ENCODE peak calls at places on chromosomes 13 and 19, in four cellular contexts. E, M, N and P are unnamed samples.
A peak's percentile ranks its signal among the peaks of the same experiment; 100 is the strongest.

GRCh38 chr19:5973376-5973775 is 4.6 kb downstream of the RANBP3 start:
- DNase-seq in E (no peak), M (no peak), N (no peak), P (no peak)

GRCh38 chr13:44212633-44213387 is 160.8 kb upstream of the SERP2 start:
- DNase-seq in E (no peak), M (no peak), N (no peak), P (no peak)

GRCh38 chr13:76609643-76610042 is 276.6 kb downstream of the KCTD12 start:
- DNase-seq in E (no peak), M (no peak), N (no peak), P (no peak)

GRCh38 chr13:29956771-29957170 is 106.4 kb upstream of the UBL3 start:
- DNase-seq in E (no peak), M (no peak), N (no peak), P (no peak)

GRCh38 chr13:27481766-27482165 is 31.4 kb upstream of the MTIF3 start:
- DNase-seq in E (no peak), M (no peak), N (peak; percentile 23), P (no peak)

GRCh38 chr19:36973021-36973843 is 57.1 kb downstream of the ZNF568 start:
- DNase-seq in E (peak; percentile 44), M (peak; percentile 89), N (peak; percentile 86), P (peak; percentile 88)

GRCh38 chr19:52946322-52947310 is 16.1 kb downstream of the ZNF816 start:
- DNase-seq in E (no peak), M (peak; percentile 18), N (no peak), P (no peak)

GRCh38 chr13:72463561-72463960 is 263.9 kb downstream of the MZT1 start:
- DNase-seq in E (no peak), M (no peak), N (no peak), P (no peak)

GRCh38 chr13:94329277-94329676 is 150.2 kb downstream of the DCT start:
- DNase-seq in E (no peak), M (no peak), N (no peak), P (no peak)

GRCh38 chr19:10971107-10971715 is 10.4 kb downstream of the SMARCA4 start:
- DNase-seq in E (no peak), M (no peak), N (no peak), P (no peak)

GRCh38 chr19:30882411-30883005 is 466.7 kb downstream of the TSHZ3 start:
- DNase-seq in E (no peak), M (no peak), N (no peak), P (no peak)

GRCh38 chr19:2726160-2726855 is 5.1 kb upstream of the DIRAS1 start:
- DNase-seq in E (no peak), M (no peak), N (no peak), P (no peak)

GRCh38 chr19:18650048-18650435 is 13.2 kb downstream of the KLHL26 start:
- DNase-seq in E (no peak), M (peak; percentile 63), N (peak; percentile 27), P (peak; percentile 80)

GRCh38 chr19:10262771-10263170 is 8.1 kb upstream of the ICAM1 start:
- DNase-seq in E (no peak), M (no peak), N (no peak), P (no peak)

GRCh38 chr13:110506859-110507566 is 54.5 kb downstream of the RAB20 start:
- DNase-seq in E (no peak), M (peak; percentile 71), N (no peak), P (peak; percentile 87)

GRCh38 chr13:24233351-24233901 is 72.9 kb downstream of the SPATA13 start:
- DNase-seq in E (no peak), M (no peak), N (no peak), P (no peak)

GRCh38 chr19:46256855-46257254 is 27.3 kb downstream of the IGFL1 start:
- DNase-seq in E (no peak), M (no peak), N (no peak), P (no peak)

GRCh38 chr13:51862965-51863364 is 1.2 kb downstream of the CCDC70 start:
- DNase-seq in E (no peak), M (no peak), N (no peak), P (no peak)

GRCh38 chr19:2254052-2254872 is 2.0 kb downstream of the JSRP1 start:
- DNase-seq in E (no peak), M (no peak), N (no peak), P (no peak)

GRCh38 chr19:44059229-44059628 is 7.4 kb downstream of the ZNF223 start:
- DNase-seq in E (no peak), M (no peak), N (no peak), P (no peak)

GRCh38 chr19:46784262-46785053 is 3.9 kb downstream of the SLC1A5 start:
- DNase-seq in E (no peak), M (peak; percentile 43), N (peak; percentile 26), P (peak; percentile 80)

GRCh38 chr13:31044658-31045620 is 112.5 kb downstream of the TEX26 start:
- DNase-seq in E (no peak), M (no peak), N (no peak), P (no peak)

GRCh38 chr13:61777281-61777680 is 361.6 kb upstream of the PCDH20 start:
- DNase-seq in E (no peak), M (no peak), N (no peak), P (no peak)

GRCh38 chr19:28201462-28201943 is 1011.4 kb downstream of the UQCRFS1 start:
- DNase-seq in E (no peak), M (no peak), N (no peak), P (no peak)

GRCh38 chr19:28196961-28197360 is 1016.0 kb downstream of the UQCRFS1 start:
- DNase-seq in E (no peak), M (no peak), N (no peak), P (no peak)

DNA sequence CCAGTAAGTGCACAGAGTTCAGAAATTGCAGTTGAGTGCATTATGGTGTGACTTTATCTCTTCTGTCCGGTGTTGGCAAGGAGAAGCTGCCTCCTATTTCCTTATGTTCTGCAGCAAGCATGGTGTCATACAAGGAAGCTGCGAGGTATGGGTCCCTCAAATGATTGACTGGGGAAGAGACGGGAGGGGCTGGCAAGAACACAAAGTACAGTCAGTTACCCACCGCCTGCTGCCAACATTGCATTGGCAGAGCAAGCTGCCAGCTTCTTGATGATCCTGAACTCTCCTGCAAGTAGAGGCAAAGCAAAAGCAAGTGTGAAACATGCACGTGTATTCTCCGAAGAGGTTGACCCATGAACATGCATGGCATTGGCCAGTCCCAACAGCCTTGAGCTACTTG is 1013.6 kb downstream of the UQCRFS1 start:
- DNase-seq in E (no peak), M (no peak), N (no peak), P (no peak)
- H3K9me3 ChIP-seq in E (no peaks in the 10 kb centered on the region), M (no peaks in the 10 kb centered on the region), N (no peaks in the 10 kb centered on the region), P (no peaks in the 10 kb centered on the region)

GRCh38 chr19:1249298-1249989 is 1.1 kb downstream of the MIDN start:
- DNase-seq in E (peak; percentile 79), M (peak; percentile 94), N (peak; percentile 96), P (peak; percentile 96)

GRCh38 chr19:1248454-1249297 is at the start of gene MIDN:
- DNase-seq in E (no peak), M (peak; percentile 89), N (peak; percentile 89), P (peak; percentile 91)

GRCh38 chr19:1250374-1251232 is 2.2 kb downstream of the MIDN start:
- DNase-seq in E (no peak), M (no peak), N (peak; percentile 74), P (peak; percentile 85)

GRCh38 chr19:1251233-1251502 is 2.8 kb downstream of the MIDN start:
- DNase-seq in E (no peak), M (no peak), N (peak; percentile 78), P (peak; percentile 87)

GRCh38 chr19:1249990-1250298 is 1.6 kb downstream of the MIDN start:
- DNase-seq in E (no peak), M (no peak), N (no peak), P (no peak)
- H3K36me3 ChIP-seq in E (peaks cover 10% of the 10 kb centered on the region), M (peaks cover 3% of the 10 kb centered on the region), N (peaks cover 26% of the 10 kb centered on the region), P (peaks cover 34% of the 10 kb centered on the region)

GRCh38 chr13:59690857-59691500 is 472.7 kb downstream of the DIAPH3 start:
- DNase-seq in E (no peak), M (no peak), N (no peak), P (no peak)

GRCh38 chr13:59691501-59692066 is 472.1 kb downstream of the DIAPH3 start:
- DNase-seq in E (no peak), M (no peak), N (no peak), P (no peak)

GRCh38 chr13:59684105-59684504 is 479.6 kb downstream of the DIAPH3 start:
- DNase-seq in E (no peak), M (no peak), N (no peak), P (no peak)

GRCh38 chr13:59689057-59689456 is 474.7 kb downstream of the DIAPH3 start:
- DNase-seq in E (no peak), M (no peak), N (no peak), P (no peak)

GRCh38 chr13:59687028-59687427 is 476.7 kb downstream of the DIAPH3 start:
- DNase-seq in E (no peak), M (no peak), N (no peak), P (no peak)
- H3K4me3 ChIP-seq in E (no peak overlapping the region), M (no peak overlapping the region), N (no peak overlapping the region), P (no peak overlapping the region)

GRCh38 chr19:15532779-15533521 is 24.6 kb downstream of the CYP4F22 start:
- DNase-seq in E (no peak), M (no peak), N (no peak), P (no peak)

GRCh38 chr19:15539638-15540037 is 31.3 kb downstream of the CYP4F22 start:
- DNase-seq in E (no peak), M (no peak), N (no peak), P (no peak)

GRCh38 chr19:15538774-15539173 is 30.4 kb downstream of the CYP4F22 start:
- DNase-seq in E (no peak), M (no peak), N (no peak), P (no peak)

GRCh38 chr19:15534957-15535864 is 26.9 kb downstream of the CYP4F22 start:
- DNase-seq in E (no peak), M (no peak), N (no peak), P (no peak)

GRCh38 chr19:15536350-15536749 is 28.0 kb downstream of the CYP4F22 start:
- DNase-seq in E (no peak), M (no peak), N (no peak), P (no peak)
- H3K9me3 ChIP-seq in E (peaks cover 5% of the 10 kb centered on the region), M (peaks cover 14% of the 10 kb centered on the region), N (no peaks in the 10 kb centered on the region), P (no peaks in the 10 kb centered on the region)